ENCODE peak calls at places on chromosomes 11 and 22, in ten cellular contexts. E, A, S, H, K, U, F, J, M and P are unnamed samples.

GRCh38 chr11:57763568-57763967 is 2.0 kb downstream of the CTNND1 start:
- DNase-seq in F (no peak), S (peak; percentile 53), J (no peak), A (no peak), U (no peak), M (no peak), E (no peak), H (no peak), K (no peak), P (no peak)

GRCh38 chr11:10990637-10991036 is 132.8 kb upstream of the ZBED5 start:
- DNase-seq in S (no peak), J (no peak), E (no peak), M (no peak), F (no peak), A (no peak), U (no peak), K (no peak), H (no peak), P (no peak)

GRCh38 chr11:46920709-46921108 is 2.4 kb upstream of the LRP4 start:
- DNase-seq in E (no peak), A (no peak), J (peak; percentile 41), H (peak; percentile 89), S (peak; percentile 100), F (peak; percentile 59), M (no peak), K (no peak), U (no peak), P (no peak)

GRCh38 chr11:94753630-94754029 is 14.5 kb upstream of the AMOTL1 start:
- DNase-seq in E (no peak), J (no peak), U (no peak), K (no peak), F (no peak), S (no peak), M (no peak), H (no peak), A (no peak), P (no peak)

GRCh38 chr22:31295413-31295812 is 3.1 kb upstream of the PIK3IP1 start:
- DNase-seq in U (no peak), H (no peak), J (no peak), A (no peak), F (no peak), M (no peak), S (no peak), K (no peak), E (no peak), P (no peak)

GRCh38 chr22:42375982-42376381 is 56.2 kb downstream of the NFAM1 start:
- DNase-seq in J (no peak), S (no peak), A (no peak), F (peak; percentile 31), K (peak; percentile 34), M (no peak), H (no peak), E (no peak), U (no peak), P (peak; percentile 64)

GRCh38 chr11:94134651-94135512 is 6.2 kb downstream of the PANX1 start:
- DNase-seq in F (peak; percentile 77), U (peak; percentile 31), E (no peak), S (peak; percentile 96), H (peak; percentile 87), J (peak; percentile 55), K (peak; percentile 58), M (peak; percentile 75), A (no peak), P (no peak)

GRCh38 chr22:20422271-20422958 is 15.2 kb downstream of the SCARF2 start:
- DNase-seq in S (peak; percentile 43), K (no peak), J (no peak), H (peak; percentile 75), E (no peak), U (no peak), A (no peak), M (peak; percentile 14), F (no peak), P (no peak)

GRCh38 chr22:19841641-19842385 is 12.9 kb downstream of the GNB1L start:
- DNase-seq in M (no peak), F (no peak), S (no peak), K (no peak), H (peak; percentile 29), U (peak; percentile 17), E (no peak), A (no peak), J (no peak), P (no peak)

GRCh38 chr22:48959496-48959895 is 868.2 kb downstream of the BRD1 start:
- DNase-seq in H (no peak), M (no peak), A (no peak), F (no peak), S (no peak), E (peak; percentile 47), K (peak; percentile 14), U (peak; percentile 0), J (no peak), P (peak; percentile 18)

GRCh38 chr22:33188316-33188715 is 130.1 kb upstream of the SYN3 start:
- DNase-seq in H (no peak), M (no peak), E (no peak), U (no peak), F (no peak), S (no peak), A (no peak), J (no peak), K (no peak), P (no peak)

GRCh38 chr11:77883775-77884174 is 62.8 kb downstream of the AAMDC start:
- DNase-seq in S (peak; percentile 75), J (no peak), M (no peak), H (no peak), K (no peak), E (no peak), F (no peak), A (no peak), U (no peak), P (no peak)
- H3K4me3 ChIP-seq in S (no peak overlapping the region), J (no peak overlapping the region), M (no peak overlapping the region), H (no peak overlapping the region), K (no peak overlapping the region), E (no peak overlapping the region), F (no peak overlapping the region), A (no peak overlapping the region), U (no peak overlapping the region), P (no peak overlapping the region)

DNA sequence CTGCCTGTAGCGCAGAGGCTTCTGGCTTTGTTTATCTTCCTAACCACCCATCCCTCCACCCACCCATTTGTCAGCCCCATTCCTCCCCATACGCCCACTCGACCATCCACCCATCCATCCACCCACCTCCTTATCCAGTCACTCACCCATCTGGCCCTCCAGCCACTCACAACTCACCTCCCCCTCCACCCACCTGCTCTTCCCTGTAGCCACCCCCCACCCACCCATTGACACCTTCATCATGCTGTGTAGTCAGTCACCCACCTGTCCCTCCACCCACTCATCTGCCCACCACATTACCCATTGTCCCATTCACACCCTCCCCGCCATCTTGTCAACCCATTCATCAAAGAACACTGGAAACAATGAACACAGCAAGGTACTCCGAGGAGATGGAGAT is 5.5 kb downstream of the CST6 start:
- DNase-seq in U (no peak), J (no peak), A (no peak), H (no peak), M (no peak), E (no peak), F (no peak), S (no peak), K (no peak), P (no peak)
- H3K4me1 ChIP-seq in U (peaks cover 3% of the 10 kb centered on the region), J (peaks cover 9% of the 10 kb centered on the region), A (peaks cover 8% of the 10 kb centered on the region), H (no peaks in the 10 kb centered on the region), M (no peaks in the 10 kb centered on the region), E (peaks cover 12% of the 10 kb centered on the region), F (no peaks in the 10 kb centered on the region), S (peaks cover 18% of the 10 kb centered on the region), K (peaks cover 33% of the 10 kb centered on the region), P (no peaks in the 10 kb centered on the region)

GRCh38 chr11:112118176-112118575 is 31.5 kb downstream of the SDHD start:
- DNase-seq in M (no peak), F (no peak), A (no peak), J (no peak), K (no peak), U (no peak), H (no peak), S (no peak), E (no peak), P (no peak)

GRCh38 chr11:112114460-112114859 is 27.8 kb downstream of the SDHD start:
- DNase-seq in K (no peak), J (no peak), S (no peak), E (no peak), H (no peak), U (no peak), F (no peak), M (no peak), A (no peak), P (no peak)

GRCh38 chr11:112113539-112114457 is 27.1 kb downstream of the SDHD start:
- DNase-seq in K (no peak), M (no peak), F (no peak), H (no peak), J (peak; percentile 11), S (peak; percentile 69), U (no peak), E (no peak), A (no peak), P (no peak)

GRCh38 chr11:112115389-112115788 is 28.7 kb downstream of the SDHD start:
- DNase-seq in S (no peak), A (no peak), F (no peak), E (no peak), J (no peak), M (no peak), H (no peak), K (no peak), U (no peak), P (no peak)
- TF ChIP-seq POLR2A in S (no peak), A (no peak), F (no peak), E (no peak), J (no peak), M (no peak), H (no peak), K (no peak), U (no peak), P (no peak)

DNA sequence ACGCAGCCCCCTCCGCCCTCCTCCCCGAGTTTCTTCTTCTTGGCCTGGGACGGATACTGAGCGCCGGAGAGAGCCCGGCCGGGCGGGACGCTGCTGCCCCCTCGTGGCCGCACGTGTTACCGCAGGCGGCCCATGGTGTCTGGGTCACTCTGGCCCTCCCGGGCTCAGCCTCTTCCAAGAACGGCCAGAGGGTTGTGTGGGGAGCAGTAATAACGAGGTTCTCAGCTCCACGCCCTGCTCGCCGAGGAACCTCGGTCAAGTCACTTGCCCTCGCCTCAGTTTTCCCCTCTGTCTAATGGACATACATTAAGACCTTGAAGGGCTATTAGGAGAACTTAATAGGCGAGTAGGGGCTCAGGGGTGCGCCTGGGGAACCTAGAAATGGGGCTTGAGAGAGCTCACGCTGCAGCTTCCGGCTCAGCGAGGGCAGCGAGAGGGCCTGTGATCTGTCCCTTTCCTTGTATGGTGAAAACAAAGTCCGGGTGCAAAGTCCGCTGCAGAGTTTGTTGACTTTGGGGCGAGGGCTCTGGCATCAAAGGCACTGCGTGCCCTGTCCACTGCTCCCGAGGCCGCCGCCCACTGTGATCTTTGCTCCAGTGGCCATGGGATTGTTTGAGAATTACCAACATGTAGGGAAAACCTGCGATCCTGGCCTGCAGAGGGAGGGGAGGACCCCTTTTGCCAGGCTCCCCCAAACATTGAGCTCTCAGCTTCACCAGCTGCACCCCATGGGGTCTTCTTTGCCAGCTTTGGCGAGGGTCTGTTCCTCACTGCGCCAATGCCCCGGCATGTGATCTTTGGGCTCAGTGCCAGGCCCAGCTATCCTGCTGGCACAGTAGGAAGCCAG is 14.4 kb upstream of the LRP5 start:
- DNase-seq in M (peak; percentile 79), U (peak; percentile 64), J (peak; percentile 50), K (peak; percentile 75), E (no peak), A (peak; percentile 22), H (peak; percentile 86), F (peak; percentile 87), S (peak; percentile 48), P (peak; percentile 96)
- H3K4me3 ChIP-seq in M (no peak overlapping the region), U (peak overlapping the region; percentile 35), J (peak overlapping the region; percentile 16), K (no peak overlapping the region), E (no peak overlapping the region), A (no peak overlapping the region), H (peak overlapping the region; percentile 19), F (no peak overlapping the region), S (no peak overlapping the region), P (peak overlapping the region; percentile 16)